ENCODE peak calls at places on chromosomes 4 and X, in ten cellular contexts. One of them, this sample, is unnamed.

GRCh38 chr4:60744767-60745166 is 455.4 kb upstream of the ADGRL3 start:
- DNase-seq in upper lobe of left lung: no peak
- DNase-seq in cardiac muscle cell: no peak
- DNase-seq in mammary epithelial cell: peak; percentile 23
- DNase-seq in thoracic aorta: no peak
- DNase-seq in AG04450: no peak
- DNase-seq in colonic mucosa: no peak
- DNase-seq in right atrium auricular region: no peak
- DNase-seq in kidney: no peak
- DNase-seq in GM23248: no peak
- DNase-seq in this sample: no peak

GRCh38 chrX:134909258-134909657 is 81.5 kb upstream of the SMIM10 start:
- DNase-seq in upper lobe of left lung: no peak
- DNase-seq in cardiac muscle cell: no peak
- DNase-seq in mammary epithelial cell: no peak
- DNase-seq in thoracic aorta: no peak
- DNase-seq in AG04450: no peak
- DNase-seq in colonic mucosa: no peak
- DNase-seq in right atrium auricular region: no peak
- DNase-seq in kidney: no peak
- DNase-seq in GM23248: no peak
- DNase-seq in this sample: no peak

GRCh38 chr4:166042510-166043055 is 169.5 kb downstream of the TLL1 start:
- DNase-seq in upper lobe of left lung: no peak
- DNase-seq in cardiac muscle cell: no peak
- DNase-seq in mammary epithelial cell: no peak
- DNase-seq in thoracic aorta: no peak
- DNase-seq in AG04450: no peak
- DNase-seq in colonic mucosa: no peak
- DNase-seq in right atrium auricular region: no peak
- DNase-seq in kidney: no peak
- DNase-seq in GM23248: no peak
- DNase-seq in this sample: no peak

GRCh38 chr4:158818595-158818994 is 49.8 kb downstream of the FNIP2 start:
- DNase-seq in upper lobe of left lung: no peak
- DNase-seq in cardiac muscle cell: no peak
- DNase-seq in mammary epithelial cell: no peak
- DNase-seq in thoracic aorta: no peak
- DNase-seq in AG04450: no peak
- DNase-seq in colonic mucosa: no peak
- DNase-seq in right atrium auricular region: no peak
- DNase-seq in kidney: no peak
- DNase-seq in GM23248: no peak
- DNase-seq in this sample: no peak

GRCh38 chr4:56764775-56765174 is 56.7 kb downstream of the SPINK2 start:
- DNase-seq in upper lobe of left lung: no peak
- DNase-seq in cardiac muscle cell: no peak
- DNase-seq in mammary epithelial cell: no peak
- DNase-seq in thoracic aorta: no peak
- DNase-seq in AG04450: no peak
- DNase-seq in colonic mucosa: no peak
- DNase-seq in right atrium auricular region: no peak
- DNase-seq in kidney: no peak
- DNase-seq in GM23248: peak; percentile 71
- DNase-seq in this sample: no peak

GRCh38 chr4:55439023-55439422 is 43.3 kb downstream of the TMEM165 start:
- DNase-seq in upper lobe of left lung: no peak
- DNase-seq in cardiac muscle cell: no peak
- DNase-seq in mammary epithelial cell: no peak
- DNase-seq in thoracic aorta: no peak
- DNase-seq in AG04450: no peak
- DNase-seq in colonic mucosa: no peak
- DNase-seq in right atrium auricular region: no peak
- DNase-seq in kidney: no peak
- DNase-seq in GM23248: no peak
- DNase-seq in this sample: no peak

GRCh38 chrX:46125139-46125538 is 420.1 kb downstream of the ZNF674 start:
- DNase-seq in upper lobe of left lung: no peak
- DNase-seq in cardiac muscle cell: no peak
- DNase-seq in mammary epithelial cell: no peak
- DNase-seq in thoracic aorta: no peak
- DNase-seq in AG04450: no peak
- DNase-seq in colonic mucosa: no peak
- DNase-seq in right atrium auricular region: no peak
- DNase-seq in kidney: no peak
- DNase-seq in GM23248: peak; percentile 2
- DNase-seq in this sample: no peak

GRCh38 chrX:119008122-119008744 is 33.8 kb downstream of the LONRF3 start:
- DNase-seq in upper lobe of left lung: no peak
- DNase-seq in cardiac muscle cell: peak; percentile 29
- DNase-seq in mammary epithelial cell: no peak
- DNase-seq in thoracic aorta: no peak
- DNase-seq in AG04450: no peak
- DNase-seq in colonic mucosa: peak; percentile 26
- DNase-seq in right atrium auricular region: no peak
- DNase-seq in kidney: no peak
- DNase-seq in GM23248: peak; percentile 46
- DNase-seq in this sample: peak; percentile 69

GRCh38 chr4:100982345-100982744 is 365.0 kb downstream of the PPP3CA start:
- DNase-seq in upper lobe of left lung: no peak
- DNase-seq in cardiac muscle cell: no peak
- DNase-seq in mammary epithelial cell: peak; percentile 44
- DNase-seq in thoracic aorta: no peak
- DNase-seq in AG04450: no peak
- DNase-seq in colonic mucosa: no peak
- DNase-seq in right atrium auricular region: no peak
- DNase-seq in kidney: no peak
- DNase-seq in GM23248: no peak
- DNase-seq in this sample: no peak

GRCh38 chr4:3385719-3386440 is 55.9 kb upstream of the HGFAC start:
- DNase-seq in upper lobe of left lung: peak; percentile 90
- DNase-seq in cardiac muscle cell: no peak
- DNase-seq in mammary epithelial cell: peak; percentile 94
- DNase-seq in thoracic aorta: no peak
- DNase-seq in AG04450: no peak
- DNase-seq in colonic mucosa: no peak
- DNase-seq in right atrium auricular region: no peak
- DNase-seq in kidney: peak; percentile 67
- DNase-seq in GM23248: no peak
- DNase-seq in this sample: peak; percentile 62
- H3K27ac ChIP-seq in upper lobe of left lung: peak overlapping the region; percentile 81
- H3K27ac ChIP-seq in cardiac muscle cell: no peak overlapping the region
- H3K27ac ChIP-seq in mammary epithelial cell: peak overlapping the region; percentile 83
- H3K27ac ChIP-seq in thoracic aorta: no peak overlapping the region
- H3K27ac ChIP-seq in AG04450: no peak overlapping the region
- H3K27ac ChIP-seq in colonic mucosa: peak overlapping the region; percentile 27
- H3K27ac ChIP-seq in right atrium auricular region: no peak overlapping the region
- H3K27ac ChIP-seq in kidney: peak overlapping the region; percentile 84
- H3K27ac ChIP-seq in GM23248: no peak overlapping the region
- H3K27ac ChIP-seq in this sample: no peak overlapping the region

GRCh38 chrX:103626855-103627254 is 1.9 kb upstream of the TCEAL1 start:
- DNase-seq in upper lobe of left lung: no peak
- DNase-seq in cardiac muscle cell: no peak
- DNase-seq in mammary epithelial cell: peak; percentile 69
- DNase-seq in thoracic aorta: no peak
- DNase-seq in AG04450: no peak
- DNase-seq in colonic mucosa: no peak
- DNase-seq in right atrium auricular region: no peak
- DNase-seq in kidney: no peak
- DNase-seq in GM23248: peak; percentile 69
- DNase-seq in this sample: no peak
- H3K27ac ChIP-seq in upper lobe of left lung: no peak overlapping the region
- H3K27ac ChIP-seq in cardiac muscle cell: no peak overlapping the region
- H3K27ac ChIP-seq in mammary epithelial cell: peak overlapping the region; percentile 14
- H3K27ac ChIP-seq in thoracic aorta: peak overlapping the region; percentile 94
- H3K27ac ChIP-seq in AG04450: no peak overlapping the region
- H3K27ac ChIP-seq in colonic mucosa: no peak overlapping the region
- H3K27ac ChIP-seq in right atrium auricular region: no peak overlapping the region
- H3K27ac ChIP-seq in kidney: no peak overlapping the region
- H3K27ac ChIP-seq in GM23248: peak overlapping the region; percentile 54
- H3K27ac ChIP-seq in this sample: no peak overlapping the region

GRCh38 chrX:115065304-115065703 is 47.9 kb upstream of the IL13RA2 start:
- DNase-seq in upper lobe of left lung: no peak
- DNase-seq in cardiac muscle cell: no peak
- DNase-seq in mammary epithelial cell: no peak
- DNase-seq in thoracic aorta: no peak
- DNase-seq in AG04450: no peak
- DNase-seq in colonic mucosa: no peak
- DNase-seq in right atrium auricular region: no peak
- DNase-seq in kidney: no peak
- DNase-seq in GM23248: no peak
- DNase-seq in this sample: no peak
- H3K27ac ChIP-seq in upper lobe of left lung: no peak overlapping the region
- H3K27ac ChIP-seq in cardiac muscle cell: no peak overlapping the region
- H3K27ac ChIP-seq in mammary epithelial cell: no peak overlapping the region
- H3K27ac ChIP-seq in thoracic aorta: no peak overlapping the region
- H3K27ac ChIP-seq in AG04450: no peak overlapping the region
- H3K27ac ChIP-seq in colonic mucosa: no peak overlapping the region
- H3K27ac ChIP-seq in right atrium auricular region: no peak overlapping the region
- H3K27ac ChIP-seq in kidney: no peak overlapping the region
- H3K27ac ChIP-seq in GM23248: no peak overlapping the region
- H3K27ac ChIP-seq in this sample: no peak overlapping the region

DNA sequence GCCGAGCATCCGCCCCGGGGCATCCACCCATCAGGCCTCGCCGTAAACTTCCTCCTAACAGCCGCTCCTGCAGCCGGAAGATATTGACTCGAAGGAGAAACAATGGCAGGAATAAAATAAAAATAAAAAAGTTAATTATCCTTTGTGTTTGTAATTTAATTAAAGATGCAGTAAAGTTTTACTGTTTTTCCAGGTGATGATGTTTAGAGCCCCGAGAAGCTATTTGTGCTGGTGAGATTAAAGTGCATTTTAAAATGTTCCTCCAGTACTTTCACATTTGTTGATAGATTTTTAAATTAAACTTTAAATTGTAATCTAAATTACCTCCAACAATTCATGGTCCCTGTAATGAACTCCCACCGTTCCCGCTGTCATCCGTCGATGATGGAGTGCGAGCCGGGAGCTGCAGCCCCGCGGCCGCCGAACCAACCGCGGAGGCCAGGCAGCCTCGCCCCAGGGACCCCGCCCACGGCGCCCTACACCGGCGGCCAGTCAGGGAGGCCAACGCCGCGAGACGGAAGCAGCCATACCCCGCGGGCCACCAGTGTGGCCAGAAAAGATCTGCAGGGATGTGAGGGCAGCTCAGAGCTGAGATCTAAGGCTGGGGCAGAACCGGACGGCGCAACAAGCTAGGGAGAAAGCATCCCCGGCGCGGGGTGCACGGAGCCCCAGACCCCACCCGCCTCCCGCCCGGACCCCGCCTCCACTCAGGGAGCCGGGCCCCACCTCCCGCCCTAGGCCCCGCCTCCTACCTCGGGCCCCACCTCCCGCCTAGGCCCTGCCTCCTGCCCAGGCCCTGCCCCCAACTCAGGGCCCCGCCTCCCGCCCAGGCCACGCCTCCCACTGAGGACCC is 104.1 kb downstream of the FAM53A start:
- DNase-seq in upper lobe of left lung: peak; percentile 99
- DNase-seq in cardiac muscle cell: peak; percentile 88
- DNase-seq in mammary epithelial cell: peak; percentile 72
- DNase-seq in thoracic aorta: peak; percentile 71
- DNase-seq in AG04450: no peak
- DNase-seq in colonic mucosa: peak; percentile 88
- DNase-seq in right atrium auricular region: no peak
- DNase-seq in kidney: peak; percentile 97
- DNase-seq in GM23248: peak; percentile 95
- DNase-seq in this sample: peak; percentile 99
- H3K27ac ChIP-seq in upper lobe of left lung: peak overlapping the region; percentile 88
- H3K27ac ChIP-seq in cardiac muscle cell: no peak overlapping the region
- H3K27ac ChIP-seq in mammary epithelial cell: no peak overlapping the region
- H3K27ac ChIP-seq in thoracic aorta: peak overlapping the region; percentile 50
- H3K27ac ChIP-seq in AG04450: no peak overlapping the region
- H3K27ac ChIP-seq in colonic mucosa: peak overlapping the region; percentile 72
- H3K27ac ChIP-seq in right atrium auricular region: peak overlapping the region; percentile 85
- H3K27ac ChIP-seq in kidney: no peak overlapping the region
- H3K27ac ChIP-seq in GM23248: peak overlapping the region; percentile 84
- H3K27ac ChIP-seq in this sample: peak overlapping the region; percentile 11

DNA sequence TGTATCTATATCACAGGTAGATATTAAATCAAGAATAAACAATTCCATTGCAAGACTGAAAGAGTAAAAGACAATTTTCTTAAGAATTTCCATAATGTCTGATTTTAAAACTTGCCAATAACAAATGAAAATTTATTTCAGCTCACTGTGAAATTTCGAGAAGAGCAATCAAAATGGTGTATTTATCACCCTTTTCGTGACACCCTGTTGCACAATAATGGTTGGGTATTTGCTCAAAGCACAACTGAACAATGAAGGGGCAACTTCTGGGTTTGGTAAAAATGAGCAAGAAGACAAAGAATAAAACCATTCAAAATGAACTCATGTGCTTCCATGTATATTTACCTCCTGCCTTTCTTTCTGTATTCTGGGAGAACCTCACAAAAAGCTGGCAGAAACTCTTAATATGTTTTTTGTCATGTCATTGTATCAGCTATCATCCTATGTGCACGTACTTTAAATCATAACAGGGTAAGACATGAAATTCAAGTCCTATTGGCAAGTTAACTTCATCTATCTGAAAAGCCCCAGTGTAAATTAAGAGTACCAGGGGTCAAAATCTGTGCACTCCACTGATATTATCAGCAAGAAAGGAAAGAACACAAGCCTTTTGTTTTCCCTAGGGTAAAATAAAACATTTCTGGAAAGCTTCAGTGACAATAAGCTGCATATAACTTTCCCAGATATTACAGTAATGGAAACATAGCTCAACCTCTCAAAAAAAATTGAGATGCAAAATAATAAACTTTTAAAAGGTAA is 126.9 kb upstream of the CBR4 start:
- DNase-seq in upper lobe of left lung: no peak
- DNase-seq in cardiac muscle cell: no peak
- DNase-seq in mammary epithelial cell: no peak
- DNase-seq in thoracic aorta: no peak
- DNase-seq in AG04450: no peak
- DNase-seq in colonic mucosa: no peak
- DNase-seq in right atrium auricular region: no peak
- DNase-seq in kidney: no peak
- DNase-seq in GM23248: no peak
- DNase-seq in this sample: no peak
- H3K27ac ChIP-seq in upper lobe of left lung: peak overlapping the region; percentile 45
- H3K27ac ChIP-seq in cardiac muscle cell: no peak overlapping the region
- H3K27ac ChIP-seq in mammary epithelial cell: no peak overlapping the region
- H3K27ac ChIP-seq in thoracic aorta: peak overlapping the region; percentile 45
- H3K27ac ChIP-seq in AG04450: no peak overlapping the region
- H3K27ac ChIP-seq in colonic mucosa: no peak overlapping the region
- H3K27ac ChIP-seq in right atrium auricular region: no peak overlapping the region
- H3K27ac ChIP-seq in kidney: no peak overlapping the region
- H3K27ac ChIP-seq in GM23248: no peak overlapping the region
- H3K27ac ChIP-seq in this sample: peak overlapping the region; percentile 31